ENCODE peak calls at places on chromosomes 5 and 9, in six cellular contexts. R is ELF-1; W is NCI-H1105 treated with DMSO at 0.1 percent for 48 hours; A is stimulated activated CD4-positive, alpha-beta T cell treated with anti-CD3 and anti-CD28 coated beads, Interleukin-2, amount 100 ng/mL, for 24 hours; X is kidney tubule cell; O is naive thymus-derived CD4-positive, alpha-beta T cell. C is an unnamed sample.

GRCh38 chr9:128007566-128008138 is 26.9 kb upstream of the EEIG1 start:
- DNase-seq in R (no peak), W (no peak), A (peak), X (peak), O (peak), C (peak)

GRCh38 chr9:76576344-76576743 is 117.4 kb downstream of the GCNT1 start:
- DNase-seq in R (peak), W (no peak), A (peak), X (peak), O (no peak), C (no peak)

GRCh38 chr5:95725937-95726810 is 5.0 kb upstream of the RHOBTB3 start:
- DNase-seq in R (no peak), W (no peak), A (no peak), X (no peak), O (no peak), C (no peak)

GRCh38 chr9:113462781-113463286 is 693 bp upstream of the RGS3 start:
- DNase-seq in R (no peak), W (no peak), A (no peak), X (no peak), O (no peak), C (no peak)

GRCh38 chr5:133409210-133409674 is 203.1 kb downstream of the FSTL4 start:
- DNase-seq in R (no peak), W (no peak), A (no peak), X (no peak), O (no peak), C (no peak)

GRCh38 chr9:122656378-122656777 is 1.0 kb downstream of the OR1B1 start:
- DNase-seq in R (no peak), W (no peak), A (no peak), X (no peak), O (no peak), C (no peak)

GRCh38 chr9:37363124-37363523 is 59.4 kb upstream of the GRHPR start:
- DNase-seq in R (no peak), W (no peak), A (no peak), X (no peak), O (no peak), C (no peak)

GRCh38 chr5:14946813-14947640 is 75.4 kb upstream of the ANKH start:
- DNase-seq in R (peak), W (peak), A (no peak), X (peak), O (peak), C (no peak)

GRCh38 chr9:107976767-107977166 is 487.2 kb upstream of the KLF4 start:
- DNase-seq in R (no peak), W (no peak), A (no peak), X (no peak), O (no peak), C (peak)

GRCh38 chr5:143931389-143931984 is 119.5 kb downstream of the HMHB1 start:
- DNase-seq in R (no peak), W (peak), A (no peak), X (peak), O (no peak), C (peak)

GRCh38 chr9:110141118-110141797 is 66.7 kb downstream of the C9orf152 start:
- DNase-seq in R (no peak), W (no peak), A (no peak), X (peak), O (no peak), C (peak)

GRCh38 chr5:176889321-176890280 is 9.5 kb downstream of the HK3 start:
- DNase-seq in R (no peak), W (no peak), A (no peak), X (no peak), O (no peak), C (no peak)

GRCh38 chr9:121736964-121737462 is 85.6 kb downstream of the DAB2IP start:
- DNase-seq in R (peak), W (no peak), A (no peak), X (peak), O (no peak), C (peak)

GRCh38 chr9:33852216-33852826 is 35.4 kb downstream of the UBE2R2 start:
- DNase-seq in R (peak), W (peak), A (peak), X (peak), O (peak), C (peak)

GRCh38 chr5:140869555-140869886 is 764 bp downstream of the PCDHA11 start:
- DNase-seq in R (no peak), W (no peak), A (no peak), X (no peak), O (no peak), C (no peak)

GRCh38 chr9:14437336-14438231 is 123.6 kb upstream of the NFIB start:
- DNase-seq in R (no peak), W (peak), A (no peak), X (peak), O (no peak), C (peak)

GRCh38 chr9:130701059-130702022 is 7.8 kb downstream of the EXOSC2 start:
- DNase-seq in R (peak), W (peak), A (peak), X (peak), O (peak), C (peak)

GRCh38 chr5:157549283-157549629 is 26.3 kb downstream of the ADAM19 start:
- DNase-seq in R (no peak), W (no peak), A (no peak), X (no peak), O (no peak), C (no peak)

GRCh38 chr5:15592728-15593127 is 92.7 kb downstream of the FBXL7 start:
- DNase-seq in R (no peak), W (peak), A (no peak), X (no peak), O (no peak), C (no peak)

GRCh38 chr9:31745886-31746285 is 638.6 kb upstream of the ACO1 start:
- DNase-seq in R (no peak), W (no peak), A (no peak), X (no peak), O (no peak), C (no peak)

GRCh38 chr5:170166101-170166500 is 60.4 kb downstream of the FOXI1 start:
- DNase-seq in R (no peak), W (no peak), A (no peak), X (peak), O (no peak), C (peak)

GRCh38 chr9:33153666-33154065 is 13.5 kb downstream of the B4GALT1 start:
- DNase-seq in R (no peak), W (no peak), A (no peak), X (no peak), O (no peak), C (no peak)

GRCh38 chr5:98769256-98770157 is 4.0 kb upstream of the RGMB start:
- DNase-seq in R (peak), W (peak), A (peak), X (peak), O (peak), C (peak)

GRCh38 chr5:153957205-153957604 is 81.5 kb downstream of the FAM114A2 start:
- DNase-seq in R (no peak), W (no peak), A (no peak), X (no peak), O (no peak), C (no peak)

GRCh38 chr9:104118916-104119315 is 24.8 kb downstream of the SMC2 start:
- DNase-seq in R (no peak), W (no peak), A (no peak), X (peak), O (no peak), C (peak)

GRCh38 chr9:116471093-116471906 is 215.8 kb upstream of the TRIM32 start:
- DNase-seq in R (peak), W (no peak), A (no peak), X (peak), O (no peak), C (peak)

GRCh38 chr5:141734501-141735231 is 52.6 kb upstream of the ARAP3 start:
- DNase-seq in R (peak), W (peak), A (peak), X (peak), O (peak), C (peak)

GRCh38 chr5:79694652-79695051 is 5.0 kb downstream of the CMYA5 start:
- DNase-seq in R (peak), W (no peak), A (no peak), X (no peak), O (no peak), C (peak)

GRCh38 chr9:129454468-129455067 is 166.3 kb downstream of the C9orf50 start:
- DNase-seq in R (no peak), W (no peak), A (no peak), X (no peak), O (no peak), C (no peak)

GRCh38 chr9:127567119-127567897 is 44.8 kb upstream of the STXBP1 start:
- DNase-seq in R (peak), W (no peak), A (no peak), X (peak), O (no peak), C (peak)

C was measured in thyroid gland.